ENCODE peak calls at places on chromosome 20, in eight cellular contexts. I is neural progenitor cell, F is OCI-LY7, E is SK-N-SH, R is MM.1S, K is GM23248, G is GM23338, W is PC-3. L is an unnamed sample.

GRCh38 chr20:47726632-47727031 is 58.6 kb downstream of the SULF2 start:
- DNase-seq in I (no peak), F (peak), E (no peak), R (no peak), K (no peak), G (no peak), W (no peak), L (no peak)

GRCh38 chr20:58312836-58313235 is 3.3 kb downstream of the RAB22A start:
- DNase-seq in I (no peak), F (no peak), E (no peak), R (no peak), K (peak), G (no peak), W (peak), L (no peak)

GRCh38 chr20:34312024-34312460 is 8.9 kb upstream of the AHCY start:
- DNase-seq in I (peak), F (no peak), E (no peak), R (no peak), K (peak), G (peak), W (no peak), L (peak)

GRCh38 chr20:47304287-47304686 is 52.2 kb downstream of the ZMYND8 start:
- DNase-seq in I (no peak), F (no peak), E (peak), R (no peak), K (peak), G (no peak), W (peak), L (peak)

GRCh38 chr20:50982372-50982771 is 23.8 kb downstream of the MOCS3 start:
- DNase-seq in I (no peak), F (no peak), E (no peak), R (no peak), K (peak), G (no peak), W (peak), L (peak)

GRCh38 chr20:5090191-5090590 is 29.6 kb downstream of the PCNA start:
- DNase-seq in I (no peak), F (peak), E (no peak), R (peak), K (no peak), G (peak), W (no peak), L (no peak)

GRCh38 chr20:17615645-17616479 is 46.0 kb downstream of the DSTN start:
- DNase-seq in I (no peak), F (no peak), E (peak), R (no peak), K (no peak), G (no peak), W (no peak), L (no peak)

GRCh38 chr20:53939554-53940355 is 130.6 kb downstream of the BCAS1 start:
- DNase-seq in I (peak), F (peak), E (peak), R (peak), K (peak), G (peak), W (peak), L (peak)

GRCh38 chr20:31877684-31878083 is 7.2 kb downstream of the TTLL9 start:
- DNase-seq in I (no peak), F (no peak), E (no peak), R (no peak), K (no peak), G (no peak), W (no peak), L (no peak)

GRCh38 chr20:57374343-57374930 is 16.8 kb upstream of the RBM38 start:
- DNase-seq in I (no peak), F (no peak), E (no peak), R (no peak), K (no peak), G (peak), W (no peak), L (no peak)

GRCh38 chr20:46583411-46584214 is 33.2 kb upstream of the OCSTAMP start:
- DNase-seq in I (peak), F (no peak), E (no peak), R (no peak), K (no peak), G (peak), W (no peak), L (no peak)

GRCh38 chr20:40702504-40702903 is 13.5 kb upstream of the MAFB start:
- DNase-seq in I (no peak), F (no peak), E (no peak), R (no peak), K (peak), G (peak), W (peak), L (no peak)

GRCh38 chr20:20327756-20328155 is 40.1 kb upstream of the INSM1 start:
- DNase-seq in I (no peak), F (no peak), E (no peak), R (no peak), K (peak), G (no peak), W (peak), L (no peak)

GRCh38 chr20:46523696-46524328 is 10.5 kb upstream of the ZNF334 start:
- DNase-seq in I (peak), F (no peak), E (no peak), R (peak), K (peak), G (peak), W (peak), L (peak)

GRCh38 chr20:57429579-57430202 is 38.5 kb downstream of the RBM38 start:
- DNase-seq in I (no peak), F (no peak), E (no peak), R (no peak), K (peak), G (no peak), W (peak), L (no peak)

GRCh38 chr20:41170386-41171105 is 33.2 kb downstream of the PLCG1 start:
- DNase-seq in I (no peak), F (no peak), E (no peak), R (no peak), K (no peak), G (no peak), W (no peak), L (no peak)

GRCh38 chr20:63958964-63959698 is 2.9 kb upstream of the UCKL1 start:
- DNase-seq in I (no peak), F (no peak), E (no peak), R (no peak), K (no peak), G (no peak), W (no peak), L (no peak)

GRCh38 chr20:18504479-18505060 is 3.2 kb upstream of the SEC23B start:
- DNase-seq in I (no peak), F (no peak), E (no peak), R (no peak), K (peak), G (peak), W (no peak), L (no peak)

GRCh38 chr20:18090044-18090443 is 32.3 kb upstream of the OVOL2 start:
- DNase-seq in I (no peak), F (no peak), E (no peak), R (no peak), K (no peak), G (no peak), W (no peak), L (no peak)

GRCh38 chr20:59939879-59940128 is 301 bp downstream of the PPP1R3D start:
- DNase-seq in I (no peak), F (no peak), E (peak), R (no peak), K (peak), G (no peak), W (no peak), L (no peak)

GRCh38 chr20:49563015-49563980 is 4.6 kb downstream of the PTGIS start:
- DNase-seq in I (no peak), F (no peak), E (no peak), R (no peak), K (peak), G (no peak), W (no peak), L (no peak)
- TF ChIP-seq EZH2phosphoT487 in I (no peak), F (no peak), E (no peak), R (no peak), K (no peak), G (no peak), W (no peak), L (no peak)

GRCh38 chr20:62494537-62494936 is 18.7 kb upstream of the GATA5 start:
- DNase-seq in I (no peak), F (peak), E (no peak), R (no peak), K (no peak), G (no peak), W (no peak), L (no peak)

GRCh38 chr20:62496525-62497218 is 20.9 kb upstream of the GATA5 start:
- DNase-seq in I (peak), F (peak), E (peak), R (no peak), K (peak), G (peak), W (peak), L (no peak)

GRCh38 chr20:62494980-62495797 is 19.4 kb upstream of the GATA5 start:
- DNase-seq in I (no peak), F (no peak), E (no peak), R (no peak), K (no peak), G (no peak), W (no peak), L (no peak)

GRCh38 chr20:62493886-62494285 is 18.1 kb upstream of the GATA5 start:
- DNase-seq in I (no peak), F (no peak), E (no peak), R (no peak), K (no peak), G (no peak), W (no peak), L (no peak)

GRCh38 chr20:62495798-62496325 is 20.1 kb upstream of the GATA5 start:
- DNase-seq in I (no peak), F (no peak), E (no peak), R (no peak), K (no peak), G (no peak), W (no peak), L (no peak)
- H3K27ac ChIP-seq in I (no peak), F (peak), E (no peak), R (no peak), K (no peak), G (no peak), W (no peak), L (peak)

GRCh38 chr20:37245181-37245580 is 16.4 kb downstream of the GHRH start:
- DNase-seq in I (peak), F (no peak), E (no peak), R (no peak), K (no peak), G (peak), W (no peak), L (no peak)

GRCh38 chr20:37243937-37244571 is 17.6 kb downstream of the GHRH start:
- DNase-seq in I (no peak), F (no peak), E (no peak), R (no peak), K (no peak), G (no peak), W (no peak), L (no peak)

GRCh38 chr20:37244572-37244957 is 17.0 kb downstream of the GHRH start:
- DNase-seq in I (no peak), F (no peak), E (no peak), R (no peak), K (no peak), G (no peak), W (no peak), L (no peak)

GRCh38 chr20:37246736-37247135 is 14.9 kb downstream of the GHRH start:
- DNase-seq in I (no peak), F (no peak), E (no peak), R (no peak), K (no peak), G (no peak), W (no peak), L (no peak)

GRCh38 chr20:37245671-37246237 is 15.9 kb downstream of the GHRH start:
- DNase-seq in I (peak), F (no peak), E (no peak), R (no peak), K (no peak), G (peak), W (no peak), L (no peak)
- TF ChIP-seq EZH2phosphoT487 in I (no peak), F (no peak), E (no peak), R (no peak), K (no peak), G (no peak), W (no peak), L (no peak)

GRCh38 chr20:10522328-10522727 is 87.2 kb downstream of the SLX4IP start:
- DNase-seq in I (no peak), F (no peak), E (no peak), R (no peak), K (no peak), G (no peak), W (no peak), L (no peak)

GRCh38 chr20:10523438-10523837 is 88.3 kb downstream of the SLX4IP start:
- DNase-seq in I (no peak), F (no peak), E (no peak), R (no peak), K (no peak), G (no peak), W (peak), L (no peak)

GRCh38 chr20:10521068-10521834 is 86.1 kb downstream of the SLX4IP start:
- DNase-seq in I (peak), F (no peak), E (no peak), R (no peak), K (peak), G (no peak), W (peak), L (peak)

GRCh38 chr20:10524034-10524476 is 89.0 kb downstream of the SLX4IP start:
- DNase-seq in I (peak), F (no peak), E (no peak), R (no peak), K (no peak), G (peak), W (no peak), L (peak)

DNA sequence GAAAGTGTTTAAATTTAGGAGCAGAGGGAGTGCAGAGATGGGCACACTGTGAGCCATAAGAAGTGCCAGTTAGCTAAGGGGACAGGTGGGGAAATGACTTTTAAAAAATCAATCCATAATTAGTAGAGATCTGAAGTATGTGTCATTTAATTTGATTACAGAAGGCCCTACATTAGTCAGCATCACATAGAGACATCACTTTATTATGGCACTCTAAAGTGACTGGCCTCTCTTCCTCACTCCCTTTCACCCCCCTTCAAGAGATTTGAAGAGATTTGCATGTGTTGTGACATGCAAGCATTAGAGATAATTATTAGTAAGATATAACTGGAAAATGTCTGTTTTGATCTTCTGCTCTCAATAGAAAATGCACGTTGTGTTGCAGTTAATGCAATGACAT is 86.7 kb downstream of the SLX4IP start:
- DNase-seq in I (no peak), F (no peak), E (no peak), R (no peak), K (no peak), G (no peak), W (no peak), L (no peak)
- H3K27ac ChIP-seq in I (no peak), F (no peak), E (peak), R (no peak), K (peak), G (no peak), W (peak), L (peak)

DNA sequence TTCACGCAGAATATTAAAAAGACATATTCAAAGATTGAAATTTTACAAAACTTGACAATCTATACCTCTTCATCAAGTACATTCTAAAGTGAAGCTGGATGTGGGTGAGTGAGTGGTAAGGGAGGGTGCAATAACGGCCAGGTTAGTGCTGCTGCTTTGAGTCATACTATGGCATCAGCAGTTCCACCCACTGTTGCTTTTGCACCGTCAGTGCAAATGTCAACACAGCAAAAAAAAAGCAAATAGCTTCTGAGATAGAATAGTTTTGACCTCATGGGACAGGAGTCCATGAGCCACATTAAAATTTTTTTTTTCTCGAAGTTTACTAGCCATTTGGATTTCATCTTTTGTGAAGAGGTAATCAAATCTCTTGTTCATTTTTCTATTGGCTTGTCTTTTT is 31.8 kb downstream of the PSMF1 start:
- DNase-seq in I (no peak), F (no peak), E (no peak), R (no peak), K (peak), G (no peak), W (peak), L (peak)
- TF ChIP-seq EZH2phosphoT487 in I (no peak), F (no peak), E (no peak), R (no peak), K (no peak), G (no peak), W (no peak), L (no peak)

DNA sequence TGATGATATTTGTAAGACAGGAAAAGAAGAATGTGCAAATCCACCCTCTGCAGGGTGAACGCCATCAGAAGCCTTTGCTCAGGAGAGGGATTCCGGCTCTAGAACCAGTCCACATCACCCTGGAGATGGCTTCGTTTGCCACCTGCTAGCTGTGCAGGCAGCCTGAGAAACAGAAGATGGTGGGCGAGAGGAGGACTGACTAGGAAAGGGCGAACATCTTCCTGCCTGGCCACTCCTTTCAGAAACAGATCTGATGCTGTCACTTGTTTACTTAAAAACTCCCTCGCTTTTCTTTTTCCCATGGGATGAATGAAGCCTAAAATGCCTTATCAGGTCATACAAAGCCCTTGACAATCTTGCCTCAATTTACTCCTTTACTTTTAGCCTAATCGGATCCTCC is 1.2 kb downstream of the PTPRA start:
- DNase-seq in I (peak), F (peak), E (no peak), R (no peak), K (peak), G (peak), W (peak), L (no peak)
- H3K27ac ChIP-seq in I (no peak), F (peak), E (no peak), R (peak), K (no peak), G (peak), W (no peak), L (no peak)

L was measured in hepatocyte.